ENCODE peak calls at places on chromosomes 4 and X, in seven cellular contexts. R, C, N, L, M, K and E are unnamed samples.

GRCh38 chr4:157992948-157993839 is 179.6 kb downstream of the GASK1B start:
- DNase-seq in R (no peak), C (no peak), N (no peak), L (no peak), M (no peak), K (no peak), E (no peak)

GRCh38 chr4:121950680-121951569 is 935 bp downstream of the TRPC3 start:
- DNase-seq in R (peak), C (peak), N (peak), L (peak), M (peak), K (peak), E (no peak)

GRCh38 chrX:57528670-57529255 is 63.0 kb upstream of the ZXDB start:
- DNase-seq in R (no peak), C (no peak), N (peak), L (peak), M (no peak), K (no peak), E (no peak)

GRCh38 chrX:132023117-132023895 is at the start of gene STK26:
- DNase-seq in R (peak), C (peak), N (peak), L (peak), M (peak), K (peak), E (no peak)

GRCh38 chr4:40536032-40536431 is 93.6 kb downstream of the RBM47 start:
- DNase-seq in R (no peak), C (no peak), N (no peak), L (no peak), M (no peak), K (no peak), E (no peak)

GRCh38 chrX:45385767-45386166 is 185.1 kb upstream of the DIPK2B start:
- DNase-seq in R (no peak), C (no peak), N (no peak), L (no peak), M (no peak), K (no peak), E (no peak)

GRCh38 chr4:24686866-24687672 is 102.7 kb upstream of the DHX15 start:
- DNase-seq in R (no peak), C (peak), N (no peak), L (peak), M (peak), K (peak), E (no peak)

GRCh38 chrX:46260502-46260901 is 284.7 kb downstream of the ZNF674 start:
- DNase-seq in R (no peak), C (no peak), N (no peak), L (no peak), M (no peak), K (no peak), E (no peak)

GRCh38 chr4:123631699-123632098 is 235.1 kb downstream of the SPRY1 start:
- DNase-seq in R (no peak), C (no peak), N (no peak), L (peak), M (no peak), K (no peak), E (no peak)

GRCh38 chrX:9943420-9943819 is 23.7 kb upstream of the CLDN34 start:
- DNase-seq in R (no peak), C (no peak), N (no peak), L (no peak), M (no peak), K (no peak), E (no peak)

GRCh38 chrX:12548746-12549145 is 242.5 kb upstream of the PRPS2 start:
- DNase-seq in R (no peak), C (no peak), N (no peak), L (peak), M (peak), K (peak), E (no peak)

GRCh38 chr4:47499705-47500104 is 14.6 kb downstream of the ATP10D start:
- DNase-seq in R (no peak), C (no peak), N (no peak), L (no peak), M (no peak), K (no peak), E (no peak)

GRCh38 chrX:119758682-119759332 is 419 bp downstream of the SOWAHD start:
- DNase-seq in R (peak), C (peak), N (peak), L (peak), M (peak), K (no peak), E (no peak)

GRCh38 chr4:56128231-56128630 is 179.5 kb downstream of the CEP135 start:
- DNase-seq in R (no peak), C (no peak), N (no peak), L (peak), M (no peak), K (no peak), E (no peak)

GRCh38 chrX:120790552-120790951 is 85.1 kb downstream of the CT47B1 start:
- DNase-seq in R (no peak), C (no peak), N (no peak), L (no peak), M (no peak), K (no peak), E (no peak)

GRCh38 chrX:11504234-11504633 is 161.5 kb downstream of the ARHGAP6 start:
- DNase-seq in R (no peak), C (no peak), N (no peak), L (no peak), M (no peak), K (no peak), E (no peak)

GRCh38 chr4:27082786-27083185 is 222.1 kb downstream of the STIM2 start:
- DNase-seq in R (no peak), C (no peak), N (no peak), L (no peak), M (no peak), K (no peak), E (no peak)